ENCODE peak calls at places on chromosome 2, in five cellular contexts. Y is HepG2, H is heart right ventricle, Z is body of pancreas, E is MM.1S. K is an unnamed sample.
A peak's percentile ranks its signal among the peaks of the same experiment; 100 is the strongest.

GRCh38 chr2:205288681-205289080 is 393.6 kb upstream of the NRP2 start:
- DNase-seq in Y (no peak), H (no peak), Z (no peak), E (no peak), K (no peak)

GRCh38 chr2:85768713-85769112 is 14.9 kb downstream of the ATOH8 start:
- DNase-seq in Y (no peak), H (peak; percentile 88), E (no peak), Z (peak; percentile 47), K (no peak)

GRCh38 chr2:72892506-72893173 is 5.4 kb downstream of the SPR start:
- DNase-seq in H (peak; percentile 57), Y (peak; percentile 61), E (peak; percentile 78), Z (peak; percentile 80), K (peak; percentile 73)

GRCh38 chr2:1990724-1991123 is 246.4 kb upstream of the PXDN start:
- DNase-seq in Z (peak; percentile 59), H (peak; percentile 62), Y (no peak), E (no peak), K (peak; percentile 41)

GRCh38 chr2:36373149-36373880 is 17.7 kb downstream of the CRIM1 start:
- DNase-seq in Y (no peak), Z (no peak), E (no peak), H (no peak), K (peak; percentile 77)

GRCh38 chr2:66569321-66569851 is 134.5 kb downstream of the MEIS1 start:
- DNase-seq in Z (no peak), E (no peak), Y (no peak), H (no peak), K (no peak)

GRCh38 chr2:41488854-41489253 is 559.0 kb upstream of the PKDCC start:
- DNase-seq in H (no peak), Z (no peak), Y (no peak), E (no peak), K (no peak)

GRCh38 chr2:46421361-46421760 is 58.0 kb upstream of the TMEM247 start:
- DNase-seq in Z (no peak), H (no peak), E (no peak), Y (no peak), K (no peak)

GRCh38 chr2:146820672-146821071 is 1024.2 kb upstream of the ACVR2A start:
- DNase-seq in H (no peak), Z (no peak), Y (no peak), E (no peak), K (no peak)

GRCh38 chr2:85893428-85894258 is 4.9 kb upstream of the ST3GAL5 start:
- DNase-seq in E (no peak), Y (no peak), H (no peak), Z (no peak), K (no peak)

GRCh38 chr2:56680971-56681631 is 497.3 kb downstream of the CCDC85A start:
- DNase-seq in Z (no peak), E (no peak), Y (no peak), H (no peak), K (no peak)

GRCh38 chr2:36165132-36165531 is 190.4 kb upstream of the CRIM1 start:
- DNase-seq in E (no peak), Y (peak; percentile 18), H (no peak), Z (no peak), K (peak; percentile 5)

GRCh38 chr2:135890830-135891229 is 14.6 kb upstream of the MCM6 start:
- DNase-seq in Z (no peak), E (no peak), Y (no peak), H (no peak), K (no peak)

GRCh38 chr2:104584393-104584792 is 269.5 kb upstream of the POU3F3 start:
- DNase-seq in Z (no peak), Y (no peak), H (no peak), E (no peak), K (no peak)

GRCh38 chr2:172865422-172865821 is 129.8 kb downstream of the RAPGEF4 start:
- DNase-seq in E (no peak), H (no peak), Y (no peak), Z (peak; percentile 25), K (no peak)

GRCh38 chr2:151753540-151753939 is 19.3 kb upstream of the NEB start:
- DNase-seq in H (no peak), E (no peak), Z (no peak), Y (peak; percentile 65), K (no peak)

GRCh38 chr2:223472771-223473170 is 129.4 kb downstream of the SCG2 start:
- DNase-seq in Z (no peak), H (no peak), Y (no peak), E (no peak), K (no peak)

GRCh38 chr2:223467194-223467593 is 135.0 kb downstream of the SCG2 start:
- DNase-seq in Z (no peak), Y (no peak), H (no peak), E (no peak), K (no peak)

GRCh38 chr2:223464071-223464470 is 138.1 kb downstream of the SCG2 start:
- DNase-seq in E (no peak), Z (no peak), H (no peak), Y (no peak), K (no peak)

GRCh38 chr2:223465793-223466192 is 136.4 kb downstream of the SCG2 start:
- DNase-seq in H (peak; percentile 65), Y (no peak), E (no peak), Z (peak; percentile 32), K (no peak)

GRCh38 chr2:223469270-223470057 is 132.7 kb downstream of the SCG2 start:
- DNase-seq in H (peak; percentile 73), Y (no peak), Z (no peak), E (no peak), K (no peak)
- H3K9me3 ChIP-seq in H (no peaks in the 10 kb centered on the region), Y (no peaks in the 10 kb centered on the region), Z (no peaks in the 10 kb centered on the region), E (no peaks in the 10 kb centered on the region), K (no peaks in the 10 kb centered on the region)

DNA sequence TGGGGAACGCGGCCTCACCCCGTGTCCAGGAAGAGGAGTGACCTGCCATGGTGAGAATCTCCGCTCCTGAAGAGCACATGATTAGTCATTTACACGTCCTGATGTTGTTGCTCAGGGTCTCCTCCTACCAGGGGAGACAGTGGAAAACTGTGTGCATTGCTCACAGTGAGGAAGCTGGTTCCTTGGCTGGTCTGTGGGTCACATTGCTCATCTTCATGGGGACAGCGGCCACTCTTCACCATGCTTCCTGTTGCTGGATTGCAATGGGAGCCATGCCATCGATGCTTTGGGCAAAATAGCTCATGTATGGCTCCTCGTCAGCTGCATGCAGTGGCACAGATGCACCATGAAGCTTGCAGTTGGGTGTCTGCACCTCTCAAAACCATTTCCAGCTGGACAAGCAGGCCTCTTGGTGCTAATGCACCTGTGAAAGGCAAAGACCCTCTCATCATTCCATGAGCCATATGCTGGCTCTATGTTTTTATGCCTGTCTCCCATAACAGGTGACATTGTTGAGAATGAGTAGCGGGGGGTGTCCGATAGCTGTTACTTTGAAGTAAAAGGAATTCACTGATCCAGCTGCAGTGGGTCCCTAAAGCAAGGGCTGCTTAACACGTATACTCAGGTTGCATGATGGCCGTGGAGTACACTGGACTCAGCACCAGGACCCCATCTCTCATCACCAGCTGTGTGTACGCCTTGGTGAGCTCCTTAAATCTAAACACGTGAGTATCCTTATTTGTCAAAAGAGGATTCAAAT is 135.0 kb upstream of the ALKAL2 start:
- DNase-seq in Y (no peak), Z (no peak), H (no peak), E (no peak), K (no peak)
- H3K9me3 ChIP-seq in Y (no peaks in the 10 kb centered on the region), Z (no peaks in the 10 kb centered on the region), H (no peaks in the 10 kb centered on the region), E (no peaks in the 10 kb centered on the region), K (no peaks in the 10 kb centered on the region)

GRCh38 chr2:144258154-144258553 is 261.8 kb downstream of the ZEB2 start:
- DNase-seq in Z (no peak), E (no peak), H (no peak), Y (no peak), K (no peak)
- H3K9me3 ChIP-seq in Z (peaks cover 12% of the 10 kb centered on the region), E (no peaks in the 10 kb centered on the region), H (peaks cover 39% of the 10 kb centered on the region), Y (peaks cover 38% of the 10 kb centered on the region), K (no peaks in the 10 kb centered on the region)

DNA sequence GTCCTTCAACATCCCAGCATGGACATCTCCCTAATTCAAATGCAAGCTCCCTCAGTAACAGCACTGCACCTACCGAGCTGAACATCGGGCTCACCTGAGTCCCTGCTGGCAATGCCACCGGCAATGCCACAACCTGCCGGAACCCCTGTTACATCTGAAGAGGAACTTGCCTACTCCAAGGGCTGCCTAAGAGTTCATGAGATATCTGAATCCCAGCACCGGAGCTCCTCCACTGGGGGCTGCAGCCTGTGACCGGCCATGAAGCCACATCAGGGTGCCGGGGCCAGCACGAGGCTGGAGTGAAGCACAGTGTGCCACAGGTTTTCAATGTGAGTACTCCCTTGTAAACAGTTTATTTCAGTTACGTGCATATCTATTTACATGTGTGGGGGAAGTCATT is 152.9 kb downstream of the EIPR1 start:
- DNase-seq in E (no peak), H (no peak), Y (no peak), Z (no peak), K (no peak)
- H3K9me3 ChIP-seq in E (no peaks in the 10 kb centered on the region), H (peaks cover 13% of the 10 kb centered on the region), Y (peaks cover 10% of the 10 kb centered on the region), Z (no peaks in the 10 kb centered on the region), K (no peaks in the 10 kb centered on the region)

GRCh38 chr2:63104482-63104881 is 53.9 kb downstream of the OTX1 start:
- DNase-seq in E (no peak), Y (no peak), Z (no peak), H (no peak), K (no peak)

GRCh38 chr2:63099032-63099431 is 48.4 kb downstream of the OTX1 start:
- DNase-seq in Y (no peak), E (no peak), Z (no peak), H (no peak), K (no peak)

DNA sequence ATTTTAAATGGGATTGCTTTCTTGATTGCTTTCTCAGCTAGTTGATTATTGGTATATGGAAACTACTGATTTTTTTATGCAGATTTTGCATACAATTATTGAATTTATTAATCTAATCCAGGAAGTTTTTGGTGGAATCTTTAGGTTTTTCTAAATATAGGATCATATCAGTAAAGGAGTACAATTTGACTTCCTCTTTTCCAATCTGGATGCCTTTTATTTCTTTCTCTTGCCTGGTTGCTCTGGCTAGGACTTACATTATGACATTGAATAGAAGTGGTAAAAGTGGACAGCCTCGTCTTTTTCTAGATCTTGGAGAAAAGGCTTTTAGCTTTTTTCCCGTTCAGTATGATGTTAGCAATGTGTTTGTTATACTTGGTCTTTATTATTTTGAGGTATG is 51.3 kb downstream of the OTX1 start:
- DNase-seq in Y (no peak), H (no peak), Z (no peak), E (no peak), K (no peak)
- H3K9me3 ChIP-seq in Y (peaks cover 35% of the 10 kb centered on the region), H (peaks cover 44% of the 10 kb centered on the region), Z (no peaks in the 10 kb centered on the region), E (no peaks in the 10 kb centered on the region), K (no peaks in the 10 kb centered on the region)

GRCh38 chr2:99922664-99923063 is 219.7 kb downstream of the AFF3 start:
- DNase-seq in E (no peak), Y (no peak), Z (no peak), H (no peak), K (no peak)
- H3K9me3 ChIP-seq in E (no peaks in the 10 kb centered on the region), Y (no peaks in the 10 kb centered on the region), Z (peaks cover 6% of the 10 kb centered on the region), H (peaks cover 4% of the 10 kb centered on the region), K (no peaks in the 10 kb centered on the region)

GRCh38 chr2:160068906-160069305 is 6.5 kb upstream of the PLA2R1 start:
- DNase-seq in E (no peak), Y (no peak), Z (no peak), H (no peak), K (no peak)
- H3K9me3 ChIP-seq in E (no peaks in the 10 kb centered on the region), Y (peaks cover 17% of the 10 kb centered on the region), Z (no peaks in the 10 kb centered on the region), H (peaks cover 17% of the 10 kb centered on the region), K (no peaks in the 10 kb centered on the region)